ENCODE peak calls at places on chromosomes 5 and 9, in four cellular contexts. Z is HepG2; E is CD8-positive, alpha-beta T cell; M is colonic mucosa. F is an unnamed sample.

GRCh38 chr5:155729684-155730059 is 597.3 kb upstream of the SGCD start:
- DNase-seq in M (no peak), E (no peak), Z (no peak), F (no peak)

GRCh38 chr9:818958-819357 is 22.5 kb upstream of the DMRT1 start:
- DNase-seq in Z (no peak), M (no peak), E (no peak), F (no peak)

GRCh38 chr9:76687861-76688374 is 76.3 kb upstream of the PCA3 start:
- DNase-seq in M (no peak), Z (no peak), E (no peak), F (no peak)

GRCh38 chr9:116137010-116137409 is 16.6 kb upstream of the PAPPA start:
- DNase-seq in M (no peak), Z (no peak), E (no peak), F (no peak)

GRCh38 chr5:56501949-56502557 is 268.9 kb upstream of the ANKRD55 start:
- DNase-seq in M (no peak), E (no peak), Z (no peak), F (no peak)

GRCh38 chr5:134569758-134570364 is 44.4 kb downstream of the JADE2 start:
- DNase-seq in E (no peak), Z (no peak), M (no peak), F (no peak)

GRCh38 chr5:112240011-112240410 is 179.1 kb downstream of the EPB41L4A start:
- DNase-seq in E (no peak), M (no peak), Z (no peak), F (no peak)

GRCh38 chr9:98708933-98709911 is at the start of gene GABBR2:
- DNase-seq in M (no peak), Z (no peak), E (no peak), F (no peak)

GRCh38 chr5:97142521-97143254 is at the start of gene LIX1:
- DNase-seq in M (peak; percentile 34), Z (peak; percentile 27), E (peak; percentile 3), F (no peak)

GRCh38 chr5:79692586-79692985 is 3.0 kb downstream of the CMYA5 start:
- DNase-seq in E (no peak), Z (no peak), M (no peak), F (no peak)

GRCh38 chr5:120509056-120509455 is 45.0 kb downstream of the PRR16 start:
- DNase-seq in M (no peak), Z (no peak), E (no peak), F (no peak)

GRCh38 chr5:74501674-74502478 is 138.7 kb downstream of the ENC1 start:
- DNase-seq in M (no peak), E (no peak), Z (no peak), F (no peak)

GRCh38 chr5:15499528-15500325 is at the start of gene FBXL7:
- DNase-seq in E (no peak), Z (peak; percentile 4), M (peak; percentile 47), F (no peak)

GRCh38 chr5:73448451-73449136 is at the start of gene FOXD1:
- DNase-seq in Z (peak; percentile 32), M (peak; percentile 79), E (no peak), F (no peak)

GRCh38 chr9:89474939-89475338 is 23.0 kb downstream of the SEMA4D start:
- DNase-seq in M (no peak), Z (no peak), E (no peak), F (no peak)

GRCh38 chr5:43661102-43661501 is 58.1 kb downstream of the NNT start:
- DNase-seq in M (no peak), E (no peak), Z (peak; percentile 40), F (no peak)

GRCh38 chr9:127033784-127034183 is 88.7 kb downstream of the ANGPTL2 start:
- DNase-seq in E (no peak), M (no peak), Z (no peak), F (no peak)

GRCh38 chr5:54517174-54517511 is 416 bp upstream of the SNX18 start:
- DNase-seq in M (no peak), Z (no peak), E (no peak), F (no peak)

GRCh38 chr9:76369583-76369982 is 24.6 kb downstream of the RFK start:
- DNase-seq in Z (peak; percentile 51), E (no peak), M (peak; percentile 69), F (no peak)

GRCh38 chr5:83925952-83926351 is 205.3 kb upstream of the HAPLN1 start:
- DNase-seq in M (no peak), Z (no peak), E (no peak), F (no peak)

GRCh38 chr5:174571662-174572397 is 152.6 kb upstream of the MSX2 start:
- DNase-seq in M (peak; percentile 50), Z (peak; percentile 28), E (no peak), F (no peak)

GRCh38 chr5:80246995-80247729 is 8.7 kb downstream of the SERINC5 start:
- DNase-seq in Z (peak; percentile 73), M (peak; percentile 78), E (no peak), F (no peak)

GRCh38 chr5:90792725-90793124 is 234.1 kb downstream of the ADGRV1 start:
- DNase-seq in Z (no peak), M (no peak), E (no peak), F (no peak)

GRCh38 chr9:89655990-89656657 is 51.3 kb downstream of the GADD45G start:
- DNase-seq in Z (no peak), M (no peak), E (no peak), F (no peak)

GRCh38 chr5:77486344-77486962 is 5.7 kb downstream of the WDR41 start:
- DNase-seq in M (no peak), Z (no peak), E (no peak), F (no peak)

GRCh38 chr5:32298056-32298420 is 14.7 kb downstream of the MTMR12 start:
- DNase-seq in E (no peak), M (no peak), Z (no peak), F (no peak)

GRCh38 chr9:136297016-136297691 is 6.7 kb downstream of the CCDC187 start:
- DNase-seq in E (no peak), M (peak; percentile 75), Z (peak; percentile 89), F (no peak)

DNA sequence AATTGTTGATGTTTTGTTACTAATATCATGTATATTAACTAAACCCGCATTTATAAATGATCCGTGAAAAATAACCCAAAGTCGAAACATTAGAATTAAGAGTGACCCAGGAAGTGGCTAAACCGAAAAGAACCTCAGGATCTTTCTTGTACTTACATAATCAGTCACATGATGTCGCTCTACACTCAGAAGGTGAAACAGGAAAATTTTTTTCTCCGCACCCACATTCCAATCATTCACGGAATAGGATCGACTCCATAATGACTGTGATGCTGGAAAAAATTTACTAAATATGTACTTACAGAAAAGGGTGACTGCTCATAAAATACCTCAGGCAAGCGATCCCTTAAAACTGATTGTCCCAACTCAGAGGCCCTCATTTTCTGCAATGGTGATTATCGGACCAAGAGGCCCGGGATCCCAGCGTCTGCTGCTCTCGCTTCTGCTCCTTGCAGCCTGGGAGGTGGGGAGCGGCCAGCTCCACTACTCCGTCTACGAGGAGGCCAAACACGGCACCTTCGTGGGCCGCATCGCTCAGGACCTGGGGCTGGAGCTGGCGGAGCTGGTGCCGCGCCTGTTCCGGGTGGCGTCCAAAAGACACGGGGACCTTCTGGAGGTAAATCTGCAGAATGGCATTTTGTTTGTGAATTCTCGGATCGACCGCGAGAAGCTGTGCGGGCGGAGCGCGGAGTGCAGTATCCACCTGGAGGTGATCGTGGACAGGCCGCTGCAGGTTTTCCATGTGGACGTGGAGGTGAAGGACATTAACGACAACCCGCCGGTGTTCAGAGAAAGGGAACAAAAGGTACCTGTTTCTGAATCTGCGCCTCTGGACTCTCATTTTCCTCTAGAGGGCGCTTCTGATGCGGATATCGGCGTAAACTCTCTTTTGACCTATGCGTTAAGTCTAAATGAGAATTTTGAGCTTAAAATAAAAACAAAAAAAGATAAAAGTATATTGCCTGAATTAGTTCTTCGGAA is at the start of gene PCDHA12:
- DNase-seq in Z (no peak), E (no peak), M (no peak), F (no peak)
- H3K9me3 ChIP-seq in Z (no peaks in the 10 kb centered on the region), E (no peaks in the 10 kb centered on the region), M (no peaks in the 10 kb centered on the region), F (no peaks in the 10 kb centered on the region)

DNA sequence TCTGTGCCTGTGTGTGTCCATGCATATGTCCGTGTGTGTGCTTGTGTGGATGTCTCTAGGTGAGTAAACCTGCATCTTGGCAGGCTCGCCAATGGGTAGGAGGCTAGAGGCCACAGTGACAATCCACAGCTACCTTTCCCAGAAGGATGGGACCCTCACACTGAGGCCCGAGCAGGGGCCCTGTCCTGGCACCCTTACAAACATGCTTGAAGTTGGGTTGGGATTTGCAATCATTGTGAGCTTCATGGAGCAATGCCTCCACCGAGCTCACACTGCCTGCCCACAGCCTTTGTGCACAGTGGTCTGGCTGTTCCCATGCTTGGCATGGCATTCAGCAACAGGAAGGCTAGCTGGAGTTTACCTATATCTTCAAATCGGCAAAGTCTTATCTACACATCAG is 311.1 kb upstream of the IRX1 start:
- DNase-seq in E (no peak), M (no peak), Z (no peak), F (no peak)
- H3K9me3 ChIP-seq in E (no peaks in the 10 kb centered on the region), M (no peaks in the 10 kb centered on the region), Z (no peaks in the 10 kb centered on the region), F (no peaks in the 10 kb centered on the region)

GRCh38 chr5:110021251-110021650 is 331.5 kb downstream of the MAN2A1 start:
- DNase-seq in E (no peak), Z (no peak), M (no peak), F (no peak)

GRCh38 chr5:110018509-110018908 is 328.8 kb downstream of the MAN2A1 start:
- DNase-seq in M (no peak), Z (no peak), E (no peak), F (no peak)

GRCh38 chr5:110019119-110019518 is 329.4 kb downstream of the MAN2A1 start:
- DNase-seq in M (no peak), E (no peak), Z (no peak), F (no peak)

GRCh38 chr5:110017854-110018253 is 328.1 kb downstream of the MAN2A1 start:
- DNase-seq in Z (peak; percentile 47), M (no peak), E (no peak), F (no peak)

DNA sequence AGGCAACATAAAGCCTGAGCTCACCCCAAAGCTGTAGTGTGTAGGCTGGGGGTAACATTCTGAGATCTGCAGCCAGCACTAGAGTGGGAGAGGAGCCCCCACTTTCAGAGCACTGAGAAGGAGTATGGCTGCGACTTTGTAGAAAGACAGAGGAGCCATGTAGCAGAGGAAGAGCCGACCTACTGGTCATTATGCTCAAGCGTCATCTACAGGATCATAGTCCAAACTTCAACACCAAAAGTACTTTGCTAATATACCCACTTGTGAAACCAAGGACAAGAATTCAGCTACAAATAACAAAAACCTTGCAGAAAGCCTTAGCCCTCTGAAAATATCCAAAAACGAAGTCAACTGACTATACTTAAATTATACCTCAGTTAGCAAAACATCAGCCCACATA is 330.1 kb downstream of the MAN2A1 start:
- DNase-seq in M (no peak), E (no peak), Z (no peak), F (no peak)
- H3K9me3 ChIP-seq in M (no peaks in the 10 kb centered on the region), E (no peaks in the 10 kb centered on the region), Z (no peaks in the 10 kb centered on the region), F (no peaks in the 10 kb centered on the region)

DNA sequence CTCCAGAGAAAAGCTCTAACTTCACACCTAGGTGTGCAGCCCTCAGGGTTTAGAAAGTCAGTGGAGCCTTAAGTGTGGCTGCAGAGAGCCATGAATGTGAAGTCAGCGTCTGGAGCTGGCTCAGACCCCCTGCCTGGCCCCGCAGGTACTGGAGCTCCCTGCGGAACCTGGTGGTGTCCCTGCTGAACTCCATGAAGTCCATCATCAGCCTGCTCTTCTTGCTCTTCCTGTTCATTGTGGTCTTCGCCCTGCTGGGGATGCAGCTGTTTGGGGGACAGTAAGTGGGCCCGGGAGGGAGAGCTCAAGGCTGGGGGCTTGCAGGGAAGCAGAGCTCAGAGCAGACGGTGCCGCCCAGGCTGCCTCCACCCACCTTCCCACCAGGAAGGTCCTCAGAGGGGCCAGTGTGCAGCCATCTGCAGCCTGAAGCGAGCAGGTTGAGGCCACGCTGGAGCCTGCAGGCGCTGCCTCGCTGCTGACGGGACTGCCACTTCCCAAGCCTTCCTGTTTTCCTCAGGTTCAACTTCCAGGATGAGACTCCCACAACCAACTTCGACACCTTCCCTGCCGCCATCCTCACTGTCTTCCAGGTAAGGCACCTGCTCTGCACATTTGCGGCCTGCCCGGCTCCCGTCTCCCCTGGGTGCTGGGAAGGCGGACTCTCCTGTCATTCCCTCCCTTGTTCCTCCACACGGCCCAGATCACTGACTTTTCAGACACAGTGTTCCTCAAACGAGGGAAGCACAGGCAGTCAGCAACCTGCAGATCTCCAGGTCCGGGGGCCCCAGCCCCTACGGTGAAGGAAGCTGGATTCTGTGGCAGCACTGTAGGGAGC is 108.9 kb downstream of the CACNA1B start:
- DNase-seq in Z (no peak), M (no peak), E (no peak), F (no peak)
- H3K9me3 ChIP-seq in Z (no peaks in the 10 kb centered on the region), M (no peaks in the 10 kb centered on the region), E (no peaks in the 10 kb centered on the region), F (no peaks in the 10 kb centered on the region)

F was measured in T-helper 17 cell.